ENCODE peak calls at places on chromosomes 7 and 10, in eight cellular contexts. P is endothelial cell of umbilical vein, O is IMR-90, Q is gastrocnemius medialis, R is transverse colon, D is ovary, Y is heart left ventricle, H is HCT116. G is an unnamed sample. For H3K9me3, the result is how much of the 10 kb centered on the place peaks cover.

GRCh38 chr7:27046854-27047549 is 48.8 kb downstream of the HOXA1 start:
- DNase-seq in R (no peak), O (peak), H (peak), D (no peak), P (peak), Q (no peak), Y (no peak), G (no peak)

GRCh38 chr7:12436896-12437535 is 33.4 kb upstream of the VWDE start:
- DNase-seq in Y (no peak), R (no peak), D (no peak), H (no peak), O (peak), Q (no peak), P (no peak), G (peak)

GRCh38 chr7:44163591-44163990 is 22.5 kb upstream of the MYL7 start:
- DNase-seq in P (no peak), Q (no peak), D (no peak), H (no peak), O (peak), Y (no peak), R (no peak), G (peak)

GRCh38 chr10:75395171-75395954 is 6.2 kb downstream of the ZNF503 start:
- DNase-seq in Q (no peak), Y (peak), R (peak), P (peak), D (peak), H (no peak), O (peak), G (peak)

GRCh38 chr10:60238408-60239100 is 151.1 kb downstream of the ANK3 start:
- DNase-seq in Y (peak), O (peak), R (no peak), Q (no peak), P (no peak), D (no peak), H (peak), G (peak)

GRCh38 chr10:50421026-50421719 is 169.9 kb upstream of the ASAH2 start:
- DNase-seq in D (no peak), R (peak), H (no peak), O (peak), Y (peak), P (peak), Q (no peak), G (peak)

GRCh38 chr10:87658383-87658795 is 1.3 kb upstream of the PAPSS2 start:
- DNase-seq in D (no peak), H (no peak), R (no peak), O (peak), Y (no peak), P (peak), Q (no peak), G (peak)

GRCh38 chr10:110207805-110208613 is 604 bp downstream of the MXI1 start:
- DNase-seq in R (peak), Y (peak), P (peak), Q (peak), H (no peak), O (peak), D (peak), G (peak)

GRCh38 chr7:70744414-70744942 is 387.5 kb upstream of the GALNT17 start:
- DNase-seq in Q (no peak), O (no peak), Y (no peak), D (no peak), P (no peak), H (no peak), R (no peak), G (no peak)

GRCh38 chr7:106108988-106109387 is 3.1 kb downstream of the SYPL1 start:
- DNase-seq in H (no peak), D (no peak), Y (no peak), P (no peak), R (no peak), O (no peak), Q (no peak), G (no peak)

GRCh38 chr10:3961082-3961481 is 176.1 kb upstream of the KLF6 start:
- DNase-seq in Y (no peak), O (no peak), R (no peak), H (no peak), P (no peak), D (no peak), Q (no peak), G (no peak)

GRCh38 chr10:72593963-72594362 is 31.9 kb downstream of the MICU1 start:
- DNase-seq in Y (no peak), H (no peak), Q (no peak), D (no peak), O (no peak), P (no peak), R (no peak), G (no peak)

GRCh38 chr10:58782876-58783859 is 270.5 kb downstream of the BICC1 start:
- DNase-seq in R (no peak), P (no peak), O (peak), Y (peak), D (no peak), Q (peak), H (no peak), G (no peak)

GRCh38 chr7:82705831-82706230 is 262.3 kb upstream of the CACNA2D1 start:
- DNase-seq in R (no peak), P (no peak), Y (no peak), O (peak), H (no peak), Q (no peak), D (no peak), G (no peak)

GRCh38 chr10:59536151-59536550 is 173.5 kb downstream of the SLC16A9 start:
- DNase-seq in H (no peak), O (peak), R (no peak), Q (no peak), Y (peak), P (peak), D (no peak), G (no peak)

GRCh38 chr7:92809397-92810241 is 26.8 kb downstream of the CDK6 start:
- DNase-seq in H (peak), Q (peak), R (peak), O (peak), P (peak), D (peak), Y (peak), G (peak)
- TF ChIP-seq POLR2A in H (no peak), Q (no peak), R (no peak), O (no peak), P (no peak), D (no peak), Y (no peak), G (no peak)

DNA sequence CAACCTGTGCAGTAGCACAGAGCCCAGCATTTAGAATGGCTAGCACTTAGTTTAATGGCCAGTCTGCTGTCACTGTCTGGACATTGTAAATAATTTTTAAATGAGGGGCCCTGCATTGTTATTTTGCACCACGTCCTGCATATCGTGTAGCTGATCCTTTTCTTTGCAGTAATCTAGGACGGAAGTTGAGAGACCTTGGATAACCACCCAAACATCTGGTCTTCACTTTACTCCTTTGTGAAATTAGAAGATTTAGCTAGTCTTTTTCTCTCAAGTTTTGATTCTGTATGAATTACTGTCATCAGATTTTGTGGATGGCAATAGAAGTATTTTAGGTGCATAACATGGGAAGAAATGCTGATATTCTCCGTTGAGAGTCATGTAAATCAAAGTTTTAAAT is 1.9 kb downstream of the MIOS start:
- DNase-seq in Y (no peak), H (no peak), P (no peak), O (no peak), R (no peak), Q (no peak), D (no peak), G (no peak)
- H3K4me3 ChIP-seq in Y (no peak), H (no peak), P (no peak), O (no peak), R (peak), Q (peak), D (no peak), G (no peak)

GRCh38 chr7:19491371-19491770 is 217.5 kb downstream of the POLR1F start:
- DNase-seq in P (no peak), D (no peak), H (no peak), R (no peak), Y (no peak), O (no peak), Q (no peak), G (no peak)
- H3K9me3 ChIP-seq in P (under half), D (under half), H (under half), R (under half), Y (under half), O (under half), Q (under half), G (under half)

GRCh38 chr10:5094265-5095205 is at the start of gene AKR1C3:
- DNase-seq in Q (no peak), Y (peak), P (peak), O (peak), D (no peak), R (no peak), H (peak), G (no peak)
- TF ChIP-seq POLR2A in Q (peak), Y (no peak), P (no peak), O (no peak), D (no peak), R (peak), H (no peak), G (peak)

GRCh38 chr7:76260171-76260703 is 42.2 kb upstream of the HSPB1 start:
- DNase-seq in D (peak), R (no peak), P (no peak), Y (no peak), O (no peak), H (peak), Q (no peak), G (peak)
- H3K4me3 ChIP-seq in D (no peak), R (peak), P (no peak), Y (no peak), O (no peak), H (no peak), Q (peak), G (no peak)

DNA sequence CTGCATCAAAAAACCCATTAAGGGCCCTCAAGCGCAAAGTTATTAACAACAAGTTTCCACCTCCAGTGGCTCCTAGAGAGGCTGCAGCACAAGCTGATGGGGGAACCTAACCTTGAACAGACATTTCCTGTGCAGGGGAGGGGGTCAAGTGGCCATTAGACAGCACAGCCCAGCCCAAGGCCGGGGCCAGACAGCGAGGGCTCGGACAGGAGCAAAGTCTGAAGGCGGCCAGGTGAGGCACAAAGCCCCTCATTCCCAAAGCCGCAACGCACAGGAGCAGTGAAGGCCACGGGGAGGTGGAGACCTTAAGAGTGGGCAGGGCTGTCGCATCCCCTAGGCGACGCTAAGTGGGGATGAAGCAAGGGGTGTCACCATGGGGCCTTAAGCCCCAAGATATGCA is 73.2 kb upstream of the ZNF746 start:
- DNase-seq in D (no peak), Q (no peak), O (no peak), H (no peak), R (no peak), Y (no peak), P (no peak), G (peak)
- H3K9me3 ChIP-seq in D (under half), Q (under half), O (under half), H (under half), R (under half), Y (under half), P (under half), G (under half)

GRCh38 chr10:99659031-99659867 is at the start of gene ENTPD7:
- DNase-seq in H (peak), D (peak), Q (peak), Y (peak), O (peak), R (peak), P (peak), G (peak)
- TF ChIP-seq POLR2A in H (peak), D (no peak), Q (no peak), Y (no peak), O (peak), R (peak), P (no peak), G (no peak)

DNA sequence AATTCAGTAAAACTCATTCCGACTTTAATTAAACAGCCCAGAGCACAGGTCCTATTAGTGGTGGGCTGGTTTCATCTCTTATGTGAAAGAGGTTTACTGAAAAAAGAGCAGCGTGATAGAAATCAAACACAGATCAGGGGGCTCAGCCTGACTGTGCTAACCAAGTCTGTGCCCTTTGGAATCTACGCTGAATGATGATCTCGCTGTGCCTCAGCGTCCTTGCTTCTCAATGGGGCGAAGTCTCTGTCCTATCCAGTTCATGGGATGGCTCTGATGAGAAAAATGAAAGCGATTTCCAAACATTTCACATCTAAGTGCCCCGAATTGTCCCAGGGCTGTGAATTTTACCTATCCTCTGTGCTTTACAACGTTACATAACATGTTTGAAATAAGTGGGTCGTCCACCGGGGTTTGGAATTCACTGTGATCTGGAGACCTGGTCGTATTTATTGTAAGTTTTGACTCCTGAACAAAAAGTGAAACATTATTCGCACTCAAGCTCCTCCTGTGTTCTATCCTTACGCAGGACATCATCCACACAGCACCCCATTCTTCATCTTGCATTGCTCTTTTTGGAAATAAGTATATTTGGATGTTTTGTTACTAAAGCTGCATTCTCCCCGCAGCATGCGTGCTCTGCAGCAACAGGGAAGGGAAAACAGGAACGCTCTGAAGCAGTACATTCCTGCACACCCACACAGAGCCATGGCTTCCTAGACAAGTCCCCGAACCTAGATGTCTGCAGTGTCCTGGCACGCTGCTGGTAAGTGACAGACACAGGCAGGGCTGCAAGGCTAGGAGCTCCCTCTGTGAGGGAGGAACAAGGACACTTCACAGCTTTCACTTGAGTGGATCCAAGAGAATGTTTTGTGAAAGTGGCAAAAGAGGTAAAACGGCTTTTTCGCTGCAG is 83.5 kb downstream of the SLC37A3 start:
- DNase-seq in Y (no peak), O (peak), H (no peak), P (no peak), Q (no peak), D (no peak), R (no peak), G (peak)
- H3K4me3 ChIP-seq in Y (no peak), O (no peak), H (no peak), P (no peak), Q (no peak), D (no peak), R (no peak), G (no peak)